ENCODE peak calls at places on chromosomes 12 and 14, in five cellular contexts. One of them, this sample, is unnamed.

GRCh38 chr14:105061428-105062047 is 3.7 kb downstream of the GPR132 start:
- DNase-seq in cardiac muscle cell: no peak
- DNase-seq in Jurkat, Clone E6-1: no peak
- DNase-seq in SK-N-SH: no peak
- DNase-seq in fibroblast of lung: no peak
- DNase-seq in this sample: no peak

GRCh38 chr14:69633238-69633637 is 21.8 kb downstream of the SUSD6 start:
- DNase-seq in cardiac muscle cell: no peak
- DNase-seq in Jurkat, Clone E6-1: no peak
- DNase-seq in SK-N-SH: no peak
- DNase-seq in fibroblast of lung: no peak
- DNase-seq in this sample: no peak

GRCh38 chr12:25518512-25518911 is 34.6 kb downstream of the LMNTD1 start:
- DNase-seq in cardiac muscle cell: no peak
- DNase-seq in Jurkat, Clone E6-1: no peak
- DNase-seq in SK-N-SH: no peak
- DNase-seq in fibroblast of lung: peak
- DNase-seq in this sample: peak

GRCh38 chr12:5201554-5202243 is 158.0 kb downstream of the KCNA5 start:
- DNase-seq in cardiac muscle cell: no peak
- DNase-seq in Jurkat, Clone E6-1: no peak
- DNase-seq in SK-N-SH: peak
- DNase-seq in fibroblast of lung: peak
- DNase-seq in this sample: no peak

GRCh38 chr12:70691018-70691672 is 53.9 kb upstream of the PTPRB start:
- DNase-seq in cardiac muscle cell: peak
- DNase-seq in Jurkat, Clone E6-1: no peak
- DNase-seq in SK-N-SH: no peak
- DNase-seq in fibroblast of lung: peak
- DNase-seq in this sample: peak

GRCh38 chr12:46382974-46383653 is 10.5 kb upstream of the SLC38A2 start:
- DNase-seq in cardiac muscle cell: peak
- DNase-seq in Jurkat, Clone E6-1: peak
- DNase-seq in SK-N-SH: peak
- DNase-seq in fibroblast of lung: peak
- DNase-seq in this sample: peak

GRCh38 chr12:132055535-132056096 is 88.5 kb downstream of the DDX51 start:
- DNase-seq in cardiac muscle cell: no peak
- DNase-seq in Jurkat, Clone E6-1: no peak
- DNase-seq in SK-N-SH: no peak
- DNase-seq in fibroblast of lung: no peak
- DNase-seq in this sample: no peak

GRCh38 chr14:91350813-91351507 is 66.7 kb downstream of the CCDC88C start:
- DNase-seq in cardiac muscle cell: no peak
- DNase-seq in Jurkat, Clone E6-1: peak
- DNase-seq in SK-N-SH: no peak
- DNase-seq in fibroblast of lung: no peak
- DNase-seq in this sample: peak

GRCh38 chr12:48038085-48038484 is 33.8 kb upstream of the COL2A1 start:
- DNase-seq in cardiac muscle cell: no peak
- DNase-seq in Jurkat, Clone E6-1: no peak
- DNase-seq in SK-N-SH: no peak
- DNase-seq in fibroblast of lung: no peak
- DNase-seq in this sample: no peak

GRCh38 chr14:60646202-60646886 is 2.9 kb downstream of the SIX1 start:
- DNase-seq in cardiac muscle cell: no peak
- DNase-seq in Jurkat, Clone E6-1: no peak
- DNase-seq in SK-N-SH: no peak
- DNase-seq in fibroblast of lung: no peak
- DNase-seq in this sample: no peak

GRCh38 chr14:54446201-54446693 is 5.1 kb upstream of the CNIH1 start:
- DNase-seq in cardiac muscle cell: peak
- DNase-seq in Jurkat, Clone E6-1: peak
- DNase-seq in SK-N-SH: no peak
- DNase-seq in fibroblast of lung: peak
- DNase-seq in this sample: peak

GRCh38 chr12:1593232-1594044 is 943 bp downstream of the FBXL14 start:
- DNase-seq in cardiac muscle cell: no peak
- DNase-seq in Jurkat, Clone E6-1: peak
- DNase-seq in SK-N-SH: peak
- DNase-seq in fibroblast of lung: peak
- DNase-seq in this sample: no peak

GRCh38 chr14:58501214-58501816 is 73.8 kb downstream of the KIAA0586 start:
- DNase-seq in cardiac muscle cell: peak
- DNase-seq in Jurkat, Clone E6-1: peak
- DNase-seq in SK-N-SH: peak
- DNase-seq in fibroblast of lung: peak
- DNase-seq in this sample: peak

GRCh38 chr12:62841841-62842240 is 93.1 kb downstream of the PPM1H start:
- DNase-seq in cardiac muscle cell: no peak
- DNase-seq in Jurkat, Clone E6-1: no peak
- DNase-seq in SK-N-SH: no peak
- DNase-seq in fibroblast of lung: no peak
- DNase-seq in this sample: no peak

This sample was measured in renal cortical epithelial cell.